ENCODE peak calls at places on chromosomes 7 and 10, in ten cellular contexts. One of them, this sample, is unnamed.

GRCh38 chr10:97024181-97025073 is 161.3 kb downstream of the SLIT1 start:
- DNase-seq in NCI-H2081: no peak
- DNase-seq in activated CD4-positive, alpha-beta T cell treated with anti-CD3 and anti-CD28 coated beads, Interleukin-2, amount 50 U/mL, for 1 hour: no peak
- DNase-seq in GOT3: no peak
- DNase-seq in WTC11: no peak
- DNase-seq in stimulated activated CD4-positive, alpha-beta T cell treated with anti-CD3 and anti-CD28 coated beads, Interleukin-1b, Interleukin-23, amount 100 ng/mL, for 1 hour: no peak
- DNase-seq in EH: peak
- DNase-seq in posterior vena cava: peak
- DNase-seq in anterior cingulate cortex: no peak
- DNase-seq in NCI-H2107: no peak
- DNase-seq in this sample: no peak

GRCh38 chr10:110355181-110355831 is 50.6 kb upstream of the SMNDC1 start:
- DNase-seq in stimulated activated CD4-positive, alpha-beta T cell treated with anti-CD3 and anti-CD28 coated beads, Interleukin-1b, Interleukin-23, amount 100 ng/mL, for 1 hour: no peak
- DNase-seq in GOT3: no peak
- DNase-seq in NCI-H2081: no peak
- DNase-seq in anterior cingulate cortex: no peak
- DNase-seq in EH: no peak
- DNase-seq in activated CD4-positive, alpha-beta T cell treated with anti-CD3 and anti-CD28 coated beads, Interleukin-2, amount 50 U/mL, for 1 hour: no peak
- DNase-seq in posterior vena cava: no peak
- DNase-seq in WTC11: no peak
- DNase-seq in NCI-H2107: no peak
- DNase-seq in this sample: peak

GRCh38 chr7:74032624-74033371 is 4.8 kb downstream of the ELN start:
- DNase-seq in GOT3: no peak
- DNase-seq in EH: no peak
- DNase-seq in posterior vena cava: no peak
- DNase-seq in NCI-H2081: no peak
- DNase-seq in stimulated activated CD4-positive, alpha-beta T cell treated with anti-CD3 and anti-CD28 coated beads, Interleukin-1b, Interleukin-23, amount 100 ng/mL, for 1 hour: no peak
- DNase-seq in WTC11: no peak
- DNase-seq in anterior cingulate cortex: no peak
- DNase-seq in NCI-H2107: no peak
- DNase-seq in activated CD4-positive, alpha-beta T cell treated with anti-CD3 and anti-CD28 coated beads, Interleukin-2, amount 50 U/mL, for 1 hour: no peak
- DNase-seq in this sample: no peak

GRCh38 chr7:1848013-1848640 is 178.1 kb downstream of the ELFN1 start:
- DNase-seq in GOT3: no peak
- DNase-seq in NCI-H2107: no peak
- DNase-seq in posterior vena cava: peak
- DNase-seq in activated CD4-positive, alpha-beta T cell treated with anti-CD3 and anti-CD28 coated beads, Interleukin-2, amount 50 U/mL, for 1 hour: no peak
- DNase-seq in NCI-H2081: no peak
- DNase-seq in anterior cingulate cortex: no peak
- DNase-seq in stimulated activated CD4-positive, alpha-beta T cell treated with anti-CD3 and anti-CD28 coated beads, Interleukin-1b, Interleukin-23, amount 100 ng/mL, for 1 hour: no peak
- DNase-seq in WTC11: peak
- DNase-seq in EH: no peak
- DNase-seq in this sample: no peak

GRCh38 chr10:58823983-58824382 is 311.3 kb downstream of the BICC1 start:
- DNase-seq in NCI-H2107: no peak
- DNase-seq in GOT3: no peak
- DNase-seq in EH: no peak
- DNase-seq in stimulated activated CD4-positive, alpha-beta T cell treated with anti-CD3 and anti-CD28 coated beads, Interleukin-1b, Interleukin-23, amount 100 ng/mL, for 1 hour: no peak
- DNase-seq in WTC11: no peak
- DNase-seq in activated CD4-positive, alpha-beta T cell treated with anti-CD3 and anti-CD28 coated beads, Interleukin-2, amount 50 U/mL, for 1 hour: no peak
- DNase-seq in posterior vena cava: no peak
- DNase-seq in NCI-H2081: no peak
- DNase-seq in anterior cingulate cortex: no peak
- DNase-seq in this sample: no peak

GRCh38 chr10:65394898-65395297 is 1530.9 kb upstream of the LRRTM3 start:
- DNase-seq in NCI-H2107: no peak
- DNase-seq in anterior cingulate cortex: no peak
- DNase-seq in posterior vena cava: no peak
- DNase-seq in EH: no peak
- DNase-seq in NCI-H2081: no peak
- DNase-seq in WTC11: no peak
- DNase-seq in stimulated activated CD4-positive, alpha-beta T cell treated with anti-CD3 and anti-CD28 coated beads, Interleukin-1b, Interleukin-23, amount 100 ng/mL, for 1 hour: no peak
- DNase-seq in GOT3: no peak
- DNase-seq in activated CD4-positive, alpha-beta T cell treated with anti-CD3 and anti-CD28 coated beads, Interleukin-2, amount 50 U/mL, for 1 hour: no peak
- DNase-seq in this sample: no peak

GRCh38 chr10:74917481-74918077 is 91.2 kb downstream of the KAT6B start:
- DNase-seq in EH: peak
- DNase-seq in GOT3: no peak
- DNase-seq in posterior vena cava: no peak
- DNase-seq in WTC11: no peak
- DNase-seq in stimulated activated CD4-positive, alpha-beta T cell treated with anti-CD3 and anti-CD28 coated beads, Interleukin-1b, Interleukin-23, amount 100 ng/mL, for 1 hour: no peak
- DNase-seq in anterior cingulate cortex: no peak
- DNase-seq in NCI-H2107: no peak
- DNase-seq in activated CD4-positive, alpha-beta T cell treated with anti-CD3 and anti-CD28 coated beads, Interleukin-2, amount 50 U/mL, for 1 hour: no peak
- DNase-seq in NCI-H2081: no peak
- DNase-seq in this sample: no peak

GRCh38 chr7:50206521-50207250 is 97.8 kb upstream of the IKZF1 start:
- DNase-seq in GOT3: no peak
- DNase-seq in WTC11: no peak
- DNase-seq in posterior vena cava: no peak
- DNase-seq in anterior cingulate cortex: no peak
- DNase-seq in EH: no peak
- DNase-seq in stimulated activated CD4-positive, alpha-beta T cell treated with anti-CD3 and anti-CD28 coated beads, Interleukin-1b, Interleukin-23, amount 100 ng/mL, for 1 hour: peak
- DNase-seq in activated CD4-positive, alpha-beta T cell treated with anti-CD3 and anti-CD28 coated beads, Interleukin-2, amount 50 U/mL, for 1 hour: peak
- DNase-seq in NCI-H2081: no peak
- DNase-seq in NCI-H2107: no peak
- DNase-seq in this sample: peak

GRCh38 chr7:1505731-1506550 is 1.8 kb upstream of the INTS1 start:
- DNase-seq in WTC11: no peak
- DNase-seq in posterior vena cava: no peak
- DNase-seq in GOT3: no peak
- DNase-seq in EH: no peak
- DNase-seq in stimulated activated CD4-positive, alpha-beta T cell treated with anti-CD3 and anti-CD28 coated beads, Interleukin-1b, Interleukin-23, amount 100 ng/mL, for 1 hour: no peak
- DNase-seq in NCI-H2081: no peak
- DNase-seq in activated CD4-positive, alpha-beta T cell treated with anti-CD3 and anti-CD28 coated beads, Interleukin-2, amount 50 U/mL, for 1 hour: no peak
- DNase-seq in NCI-H2107: peak
- DNase-seq in anterior cingulate cortex: no peak
- DNase-seq in this sample: no peak

GRCh38 chr10:130220251-130221185 is 84.3 kb downstream of the GLRX3 start:
- DNase-seq in GOT3: no peak
- DNase-seq in stimulated activated CD4-positive, alpha-beta T cell treated with anti-CD3 and anti-CD28 coated beads, Interleukin-1b, Interleukin-23, amount 100 ng/mL, for 1 hour: no peak
- DNase-seq in activated CD4-positive, alpha-beta T cell treated with anti-CD3 and anti-CD28 coated beads, Interleukin-2, amount 50 U/mL, for 1 hour: no peak
- DNase-seq in posterior vena cava: peak
- DNase-seq in anterior cingulate cortex: no peak
- DNase-seq in WTC11: no peak
- DNase-seq in NCI-H2081: no peak
- DNase-seq in EH: no peak
- DNase-seq in NCI-H2107: no peak
- DNase-seq in this sample: no peak

GRCh38 chr10:133565441-133566294 is at the start of gene SYCE1:
- DNase-seq in EH: no peak
- DNase-seq in NCI-H2107: no peak
- DNase-seq in stimulated activated CD4-positive, alpha-beta T cell treated with anti-CD3 and anti-CD28 coated beads, Interleukin-1b, Interleukin-23, amount 100 ng/mL, for 1 hour: no peak
- DNase-seq in activated CD4-positive, alpha-beta T cell treated with anti-CD3 and anti-CD28 coated beads, Interleukin-2, amount 50 U/mL, for 1 hour: no peak
- DNase-seq in anterior cingulate cortex: peak
- DNase-seq in NCI-H2081: no peak
- DNase-seq in GOT3: no peak
- DNase-seq in WTC11: no peak
- DNase-seq in posterior vena cava: no peak
- DNase-seq in this sample: no peak

GRCh38 chr7:52525772-52526341 is 509.6 kb upstream of the POM121L12 start:
- DNase-seq in EH: no peak
- DNase-seq in stimulated activated CD4-positive, alpha-beta T cell treated with anti-CD3 and anti-CD28 coated beads, Interleukin-1b, Interleukin-23, amount 100 ng/mL, for 1 hour: no peak
- DNase-seq in posterior vena cava: no peak
- DNase-seq in WTC11: no peak
- DNase-seq in activated CD4-positive, alpha-beta T cell treated with anti-CD3 and anti-CD28 coated beads, Interleukin-2, amount 50 U/mL, for 1 hour: no peak
- DNase-seq in NCI-H2107: no peak
- DNase-seq in GOT3: no peak
- DNase-seq in NCI-H2081: no peak
- DNase-seq in anterior cingulate cortex: no peak
- DNase-seq in this sample: no peak

GRCh38 chr10:48551796-48552591 is 52.9 kb downstream of the ARHGAP22 start:
- DNase-seq in NCI-H2081: peak
- DNase-seq in stimulated activated CD4-positive, alpha-beta T cell treated with anti-CD3 and anti-CD28 coated beads, Interleukin-1b, Interleukin-23, amount 100 ng/mL, for 1 hour: no peak
- DNase-seq in posterior vena cava: no peak
- DNase-seq in WTC11: peak
- DNase-seq in anterior cingulate cortex: no peak
- DNase-seq in NCI-H2107: no peak
- DNase-seq in GOT3: no peak
- DNase-seq in activated CD4-positive, alpha-beta T cell treated with anti-CD3 and anti-CD28 coated beads, Interleukin-2, amount 50 U/mL, for 1 hour: no peak
- DNase-seq in EH: peak
- DNase-seq in this sample: no peak

GRCh38 chr7:32941181-32941995 is 15.9 kb upstream of the FKBP9 start:
- DNase-seq in stimulated activated CD4-positive, alpha-beta T cell treated with anti-CD3 and anti-CD28 coated beads, Interleukin-1b, Interleukin-23, amount 100 ng/mL, for 1 hour: no peak
- DNase-seq in WTC11: no peak
- DNase-seq in posterior vena cava: no peak
- DNase-seq in NCI-H2081: no peak
- DNase-seq in anterior cingulate cortex: peak
- DNase-seq in activated CD4-positive, alpha-beta T cell treated with anti-CD3 and anti-CD28 coated beads, Interleukin-2, amount 50 U/mL, for 1 hour: no peak
- DNase-seq in NCI-H2107: no peak
- DNase-seq in GOT3: no peak
- DNase-seq in EH: peak
- DNase-seq in this sample: no peak

GRCh38 chr10:7561216-7561893 is 105.4 kb downstream of the ITIH5 start:
- DNase-seq in posterior vena cava: peak
- DNase-seq in anterior cingulate cortex: no peak
- DNase-seq in GOT3: no peak
- DNase-seq in NCI-H2081: peak
- DNase-seq in WTC11: peak
- DNase-seq in EH: no peak
- DNase-seq in stimulated activated CD4-positive, alpha-beta T cell treated with anti-CD3 and anti-CD28 coated beads, Interleukin-1b, Interleukin-23, amount 100 ng/mL, for 1 hour: no peak
- DNase-seq in activated CD4-positive, alpha-beta T cell treated with anti-CD3 and anti-CD28 coated beads, Interleukin-2, amount 50 U/mL, for 1 hour: no peak
- DNase-seq in NCI-H2107: no peak
- DNase-seq in this sample: no peak

GRCh38 chr10:71231196-71231595 is 18.8 kb downstream of the UNC5B start:
- DNase-seq in EH: no peak
- DNase-seq in NCI-H2081: no peak
- DNase-seq in NCI-H2107: no peak
- DNase-seq in posterior vena cava: peak
- DNase-seq in activated CD4-positive, alpha-beta T cell treated with anti-CD3 and anti-CD28 coated beads, Interleukin-2, amount 50 U/mL, for 1 hour: no peak
- DNase-seq in WTC11: no peak
- DNase-seq in GOT3: no peak
- DNase-seq in stimulated activated CD4-positive, alpha-beta T cell treated with anti-CD3 and anti-CD28 coated beads, Interleukin-1b, Interleukin-23, amount 100 ng/mL, for 1 hour: no peak
- DNase-seq in anterior cingulate cortex: no peak
- DNase-seq in this sample: no peak

GRCh38 chr7:136057509-136057908 is 80.3 kb upstream of the MTPN start:
- DNase-seq in EH: no peak
- DNase-seq in stimulated activated CD4-positive, alpha-beta T cell treated with anti-CD3 and anti-CD28 coated beads, Interleukin-1b, Interleukin-23, amount 100 ng/mL, for 1 hour: no peak
- DNase-seq in anterior cingulate cortex: no peak
- DNase-seq in GOT3: no peak
- DNase-seq in posterior vena cava: no peak
- DNase-seq in WTC11: no peak
- DNase-seq in activated CD4-positive, alpha-beta T cell treated with anti-CD3 and anti-CD28 coated beads, Interleukin-2, amount 50 U/mL, for 1 hour: no peak
- DNase-seq in NCI-H2081: no peak
- DNase-seq in NCI-H2107: no peak
- DNase-seq in this sample: no peak

GRCh38 chr10:74439213-74439612 is 288.2 kb downstream of the ADK start:
- DNase-seq in WTC11: no peak
- DNase-seq in anterior cingulate cortex: no peak
- DNase-seq in NCI-H2107: no peak
- DNase-seq in activated CD4-positive, alpha-beta T cell treated with anti-CD3 and anti-CD28 coated beads, Interleukin-2, amount 50 U/mL, for 1 hour: no peak
- DNase-seq in GOT3: no peak
- DNase-seq in posterior vena cava: no peak
- DNase-seq in NCI-H2081: no peak
- DNase-seq in EH: peak
- DNase-seq in stimulated activated CD4-positive, alpha-beta T cell treated with anti-CD3 and anti-CD28 coated beads, Interleukin-1b, Interleukin-23, amount 100 ng/mL, for 1 hour: no peak
- DNase-seq in this sample: no peak

GRCh38 chr7:55309040-55309991 is 55.8 kb upstream of the LANCL2 start:
- DNase-seq in GOT3: no peak
- DNase-seq in posterior vena cava: no peak
- DNase-seq in WTC11: no peak
- DNase-seq in NCI-H2081: no peak
- DNase-seq in anterior cingulate cortex: no peak
- DNase-seq in NCI-H2107: no peak
- DNase-seq in EH: peak
- DNase-seq in activated CD4-positive, alpha-beta T cell treated with anti-CD3 and anti-CD28 coated beads, Interleukin-2, amount 50 U/mL, for 1 hour: peak
- DNase-seq in stimulated activated CD4-positive, alpha-beta T cell treated with anti-CD3 and anti-CD28 coated beads, Interleukin-1b, Interleukin-23, amount 100 ng/mL, for 1 hour: peak
- DNase-seq in this sample: peak

GRCh38 chr7:77439572-77439971 is 23.4 kb upstream of the GSAP start:
- DNase-seq in EH: peak
- DNase-seq in NCI-H2081: no peak
- DNase-seq in NCI-H2107: no peak
- DNase-seq in stimulated activated CD4-positive, alpha-beta T cell treated with anti-CD3 and anti-CD28 coated beads, Interleukin-1b, Interleukin-23, amount 100 ng/mL, for 1 hour: no peak
- DNase-seq in GOT3: no peak
- DNase-seq in activated CD4-positive, alpha-beta T cell treated with anti-CD3 and anti-CD28 coated beads, Interleukin-2, amount 50 U/mL, for 1 hour: no peak
- DNase-seq in posterior vena cava: no peak
- DNase-seq in anterior cingulate cortex: peak
- DNase-seq in WTC11: no peak
- DNase-seq in this sample: no peak

GRCh38 chr10:18473424-18474110 is 177.8 kb downstream of the NSUN6 start:
- DNase-seq in WTC11: no peak
- DNase-seq in NCI-H2107: no peak
- DNase-seq in NCI-H2081: no peak
- DNase-seq in anterior cingulate cortex: no peak
- DNase-seq in posterior vena cava: no peak
- DNase-seq in stimulated activated CD4-positive, alpha-beta T cell treated with anti-CD3 and anti-CD28 coated beads, Interleukin-1b, Interleukin-23, amount 100 ng/mL, for 1 hour: no peak
- DNase-seq in activated CD4-positive, alpha-beta T cell treated with anti-CD3 and anti-CD28 coated beads, Interleukin-2, amount 50 U/mL, for 1 hour: no peak
- DNase-seq in GOT3: no peak
- DNase-seq in EH: no peak
- DNase-seq in this sample: no peak

GRCh38 chr10:71740069-71740468 is 20.5 kb upstream of the C10orf105 start:
- DNase-seq in NCI-H2081: no peak
- DNase-seq in EH: peak
- DNase-seq in stimulated activated CD4-positive, alpha-beta T cell treated with anti-CD3 and anti-CD28 coated beads, Interleukin-1b, Interleukin-23, amount 100 ng/mL, for 1 hour: no peak
- DNase-seq in GOT3: no peak
- DNase-seq in posterior vena cava: peak
- DNase-seq in NCI-H2107: no peak
- DNase-seq in WTC11: no peak
- DNase-seq in activated CD4-positive, alpha-beta T cell treated with anti-CD3 and anti-CD28 coated beads, Interleukin-2, amount 50 U/mL, for 1 hour: no peak
- DNase-seq in anterior cingulate cortex: no peak
- DNase-seq in this sample: no peak

GRCh38 chr10:61836888-61837747 is 64.4 kb upstream of the ARID5B start:
- DNase-seq in stimulated activated CD4-positive, alpha-beta T cell treated with anti-CD3 and anti-CD28 coated beads, Interleukin-1b, Interleukin-23, amount 100 ng/mL, for 1 hour: no peak
- DNase-seq in NCI-H2081: no peak
- DNase-seq in GOT3: no peak
- DNase-seq in activated CD4-positive, alpha-beta T cell treated with anti-CD3 and anti-CD28 coated beads, Interleukin-2, amount 50 U/mL, for 1 hour: no peak
- DNase-seq in anterior cingulate cortex: no peak
- DNase-seq in WTC11: no peak
- DNase-seq in posterior vena cava: no peak
- DNase-seq in EH: peak
- DNase-seq in NCI-H2107: no peak
- DNase-seq in this sample: no peak

GRCh38 chr10:22518167-22518724 is 172.9 kb downstream of the SPAG6 start:
- DNase-seq in NCI-H2081: no peak
- DNase-seq in GOT3: no peak
- DNase-seq in NCI-H2107: no peak
- DNase-seq in EH: no peak
- DNase-seq in WTC11: no peak
- DNase-seq in activated CD4-positive, alpha-beta T cell treated with anti-CD3 and anti-CD28 coated beads, Interleukin-2, amount 50 U/mL, for 1 hour: no peak
- DNase-seq in stimulated activated CD4-positive, alpha-beta T cell treated with anti-CD3 and anti-CD28 coated beads, Interleukin-1b, Interleukin-23, amount 100 ng/mL, for 1 hour: no peak
- DNase-seq in anterior cingulate cortex: no peak
- DNase-seq in posterior vena cava: no peak
- DNase-seq in this sample: no peak